ENCODE peak calls at places on chromosomes 12 and 14, in four cellular contexts. One of them, this sample, is unnamed.

GRCh38 chr12:91574391-91574790 is 391.8 kb upstream of the DCN start:
- DNase-seq in K562: no peak
- DNase-seq in IMR-90: no peak
- DNase-seq in GM12878: no peak
- DNase-seq in this sample: no peak

GRCh38 chr12:126191037-126191891 is 1126.0 kb downstream of the AACS start:
- DNase-seq in K562: no peak
- DNase-seq in IMR-90: no peak
- DNase-seq in GM12878: no peak
- DNase-seq in this sample: no peak

GRCh38 chr12:28569698-28570411 is 379.6 kb downstream of the CCDC91 start:
- DNase-seq in K562: no peak
- DNase-seq in IMR-90: peak
- DNase-seq in GM12878: no peak
- DNase-seq in this sample: peak

GRCh38 chr12:92244036-92244435 is 98.4 kb upstream of the BTG1 start:
- DNase-seq in K562: no peak
- DNase-seq in IMR-90: peak
- DNase-seq in GM12878: no peak
- DNase-seq in this sample: peak

GRCh38 chr14:98593361-98593761 is 678.6 kb downstream of the BCL11B start:
- DNase-seq in K562: no peak
- DNase-seq in IMR-90: no peak
- DNase-seq in GM12878: no peak
- DNase-seq in this sample: no peak

GRCh38 chr12:62813031-62813829 is 121.7 kb downstream of the PPM1H start:
- DNase-seq in K562: peak
- DNase-seq in IMR-90: peak
- DNase-seq in GM12878: no peak
- DNase-seq in this sample: peak

GRCh38 chr12:98745578-98746391 is 100.7 kb downstream of the APAF1 start:
- DNase-seq in K562: no peak
- DNase-seq in IMR-90: peak
- DNase-seq in GM12878: no peak
- DNase-seq in this sample: peak

GRCh38 chr14:106436310-106436905 is 910.0 kb downstream of the TMEM121 start:
- DNase-seq in K562: peak
- DNase-seq in IMR-90: no peak
- DNase-seq in GM12878: no peak
- DNase-seq in this sample: no peak

GRCh38 chr12:91926810-91927209 is 218.8 kb downstream of the BTG1 start:
- DNase-seq in K562: no peak
- DNase-seq in IMR-90: peak
- DNase-seq in GM12878: no peak
- DNase-seq in this sample: peak

GRCh38 chr12:112930350-112930749 is 7.9 kb upstream of the OAS3 start:
- DNase-seq in K562: no peak
- DNase-seq in IMR-90: no peak
- DNase-seq in GM12878: no peak
- DNase-seq in this sample: no peak

GRCh38 chr12:121712462-121713256 is at the start of gene TMEM120B:
- DNase-seq in K562: peak
- DNase-seq in IMR-90: peak
- DNase-seq in GM12878: no peak
- DNase-seq in this sample: peak

GRCh38 chr14:75257241-75257640 is 21.4 kb upstream of the FOS start:
- DNase-seq in K562: no peak
- DNase-seq in IMR-90: peak
- DNase-seq in GM12878: no peak
- DNase-seq in this sample: peak

GRCh38 chr12:88342434-88342833 is 200.3 kb downstream of the TMTC3 start:
- DNase-seq in K562: no peak
- DNase-seq in IMR-90: no peak
- DNase-seq in GM12878: no peak
- DNase-seq in this sample: no peak

GRCh38 chr12:105357162-105357691 is 26.7 kb downstream of the C12orf75 start:
- DNase-seq in K562: no peak
- DNase-seq in IMR-90: peak
- DNase-seq in GM12878: peak
- DNase-seq in this sample: no peak

GRCh38 chr12:67415473-67415872 is 146.3 kb downstream of the CAND1 start:
- DNase-seq in K562: no peak
- DNase-seq in IMR-90: peak
- DNase-seq in GM12878: no peak
- DNase-seq in this sample: no peak

GRCh38 chr12:115811066-115811465 is 466.4 kb downstream of the MED13L start:
- DNase-seq in K562: no peak
- DNase-seq in IMR-90: no peak
- DNase-seq in GM12878: no peak
- DNase-seq in this sample: no peak

GRCh38 chr14:72679106-72679505 is 214.8 kb downstream of the DPF3 start:
- DNase-seq in K562: no peak
- DNase-seq in IMR-90: peak
- DNase-seq in GM12878: no peak
- DNase-seq in this sample: peak

GRCh38 chr12:46455648-46456352 is 83.2 kb upstream of the SLC38A2 start:
- DNase-seq in K562: no peak
- DNase-seq in IMR-90: no peak
- DNase-seq in GM12878: no peak
- DNase-seq in this sample: no peak

GRCh38 chr12:704516-705242 is 41.4 kb upstream of the NINJ2 start:
- DNase-seq in K562: no peak
- DNase-seq in IMR-90: no peak
- DNase-seq in GM12878: no peak
- DNase-seq in this sample: no peak

GRCh38 chr12:80352476-80352875 is 91.6 kb upstream of the PTPRQ start:
- DNase-seq in K562: no peak
- DNase-seq in IMR-90: peak
- DNase-seq in GM12878: no peak
- DNase-seq in this sample: no peak

GRCh38 chr14:55976219-55976618 is 142.0 kb upstream of the PELI2 start:
- DNase-seq in K562: no peak
- DNase-seq in IMR-90: no peak
- DNase-seq in GM12878: no peak
- DNase-seq in this sample: peak

GRCh38 chr12:76346798-76347420 is 1.3 kb downstream of the BBS10 start:
- DNase-seq in K562: peak
- DNase-seq in IMR-90: peak
- DNase-seq in GM12878: peak
- DNase-seq in this sample: peak

GRCh38 chr14:28356819-28357218 is 409.8 kb upstream of the FOXG1 start:
- DNase-seq in K562: no peak
- DNase-seq in IMR-90: no peak
- DNase-seq in GM12878: no peak
- DNase-seq in this sample: no peak

GRCh38 chr14:90191154-90191553 is 65.2 kb upstream of the PSMC1 start:
- DNase-seq in K562: no peak
- DNase-seq in IMR-90: no peak
- DNase-seq in GM12878: no peak
- DNase-seq in this sample: no peak

GRCh38 chr12:6226002-6226700 is 26.0 kb downstream of the CD9 start:
- DNase-seq in K562: no peak
- DNase-seq in IMR-90: peak
- DNase-seq in GM12878: no peak
- DNase-seq in this sample: peak

GRCh38 chr14:23183076-23183475 is 384 bp downstream of the SLC7A8 start:
- DNase-seq in K562: no peak
- DNase-seq in IMR-90: no peak
- DNase-seq in GM12878: no peak
- DNase-seq in this sample: peak

DNA sequence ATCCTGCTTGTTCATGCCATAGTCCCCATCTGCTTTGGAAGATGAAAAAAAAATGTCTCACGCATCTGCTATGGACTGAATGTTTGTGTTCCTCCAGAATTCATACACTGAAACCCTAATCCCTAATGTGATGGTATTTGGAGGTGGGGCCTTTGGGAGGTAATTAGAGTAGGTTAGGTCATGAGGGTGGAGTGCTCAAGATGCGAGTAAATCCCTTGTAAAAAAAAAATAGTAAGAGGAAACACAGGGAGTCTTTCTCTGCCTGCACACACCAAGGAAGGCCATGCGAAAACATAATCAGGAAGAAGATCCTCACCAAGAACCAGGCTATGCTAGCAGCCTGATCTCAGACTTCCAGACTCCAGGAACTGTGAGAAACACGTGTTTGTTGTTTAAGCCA is 427.3 kb downstream of the TMTC2 start:
- DNase-seq in K562: no peak
- DNase-seq in IMR-90: no peak
- DNase-seq in GM12878: no peak
- DNase-seq in this sample: no peak
- TF ChIP-seq FOS in K562: no peak
- TF ChIP-seq FOS in IMR-90: no peak
- TF ChIP-seq FOS in GM12878: no peak
- TF ChIP-seq FOS in this sample: no peak

DNA sequence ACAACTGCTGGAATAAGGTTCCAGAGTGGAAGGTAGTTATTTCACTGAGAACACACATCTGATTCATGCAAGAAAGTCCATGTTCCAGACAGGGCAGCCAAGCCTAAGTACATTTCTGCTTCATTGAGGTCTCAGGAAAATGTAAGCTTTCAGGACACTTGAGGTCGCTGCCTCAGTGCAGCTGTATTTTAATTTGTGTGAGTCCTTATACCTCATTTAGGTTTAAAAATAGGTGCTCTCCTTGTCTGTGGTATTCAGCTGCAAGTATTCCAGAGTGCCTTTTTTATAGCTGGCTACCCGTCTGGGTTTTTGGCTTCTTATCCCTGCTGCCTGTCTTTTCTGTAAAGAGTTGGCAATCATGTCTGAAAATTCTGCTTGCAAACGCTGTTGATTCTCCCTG is 45.2 kb upstream of the PLBD1 start:
- DNase-seq in K562: no peak
- DNase-seq in IMR-90: no peak
- DNase-seq in GM12878: no peak
- DNase-seq in this sample: no peak
- TF ChIP-seq FOS in K562: no peak
- TF ChIP-seq FOS in IMR-90: no peak
- TF ChIP-seq FOS in GM12878: no peak
- TF ChIP-seq FOS in this sample: no peak

GRCh38 chr12:32400114-32400672 is 835 bp downstream of the FGD4 start:
- DNase-seq in K562: no peak
- DNase-seq in IMR-90: no peak
- DNase-seq in GM12878: no peak
- DNase-seq in this sample: peak
- TF ChIP-seq FOS in K562: no peak
- TF ChIP-seq FOS in IMR-90: no peak
- TF ChIP-seq FOS in GM12878: no peak
- TF ChIP-seq FOS in this sample: no peak

DNA sequence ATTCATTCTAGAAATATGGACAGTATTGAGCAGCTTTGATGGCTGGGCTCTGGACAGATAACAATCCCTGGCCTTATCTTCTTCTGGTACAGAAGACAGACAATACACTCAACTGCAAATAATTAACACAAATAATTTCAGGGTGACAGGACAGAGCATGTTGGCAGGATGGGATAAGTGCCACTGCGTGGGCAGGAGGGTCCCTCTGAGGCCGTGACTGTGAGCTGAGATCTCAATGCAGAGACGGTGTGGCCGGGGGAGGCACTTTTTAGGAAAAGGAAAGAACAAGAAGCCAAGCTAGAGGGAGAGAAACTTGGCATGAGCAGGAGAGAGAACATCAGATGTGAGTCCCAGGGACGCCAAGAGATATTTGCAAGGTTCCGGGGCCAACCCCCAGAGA is 8.1 kb downstream of the SYNE3 start:
- DNase-seq in K562: no peak
- DNase-seq in IMR-90: no peak
- DNase-seq in GM12878: no peak
- DNase-seq in this sample: no peak
- TF ChIP-seq FOS in K562: no peak
- TF ChIP-seq FOS in IMR-90: no peak
- TF ChIP-seq FOS in GM12878: no peak
- TF ChIP-seq FOS in this sample: no peak